ENCODE peak calls at places on chromosomes 5 and 9, in nine cellular contexts. One of them, this sample, is unnamed.

GRCh38 chr5:123951204-123951977 is 439.4 kb downstream of the CSNK1G3 start:
- DNase-seq in IMR-90: peak
- DNase-seq in GM12865: no peak
- DNase-seq in AG10803: peak
- DNase-seq in HL-60: no peak
- DNase-seq in keratinocyte: peak
- DNase-seq in uterus: no peak
- DNase-seq in adipocyte: peak
- DNase-seq in kidney: no peak
- DNase-seq in this sample: no peak

GRCh38 chr9:77588319-77588937 is 59.7 kb downstream of the GNA14 start:
- DNase-seq in HL-60: peak
- DNase-seq in keratinocyte: peak
- DNase-seq in GM12865: no peak
- DNase-seq in uterus: no peak
- DNase-seq in IMR-90: peak
- DNase-seq in AG10803: peak
- DNase-seq in adipocyte: peak
- DNase-seq in kidney: no peak
- DNase-seq in this sample: no peak

GRCh38 chr9:91433180-91433579 is 9.5 kb upstream of the NFIL3 start:
- DNase-seq in adipocyte: peak
- DNase-seq in uterus: no peak
- DNase-seq in kidney: no peak
- DNase-seq in AG10803: peak
- DNase-seq in HL-60: no peak
- DNase-seq in keratinocyte: no peak
- DNase-seq in IMR-90: peak
- DNase-seq in GM12865: peak
- DNase-seq in this sample: no peak

GRCh38 chr5:172216345-172216744 is 22.4 kb downstream of the EFCAB9 start:
- DNase-seq in adipocyte: no peak
- DNase-seq in uterus: no peak
- DNase-seq in IMR-90: peak
- DNase-seq in kidney: no peak
- DNase-seq in AG10803: no peak
- DNase-seq in keratinocyte: no peak
- DNase-seq in HL-60: no peak
- DNase-seq in GM12865: no peak
- DNase-seq in this sample: no peak

GRCh38 chr5:67808340-67808739 is 407.2 kb upstream of the PIK3R1 start:
- DNase-seq in IMR-90: no peak
- DNase-seq in adipocyte: no peak
- DNase-seq in uterus: no peak
- DNase-seq in HL-60: no peak
- DNase-seq in GM12865: peak
- DNase-seq in AG10803: peak
- DNase-seq in kidney: no peak
- DNase-seq in keratinocyte: no peak
- DNase-seq in this sample: no peak

GRCh38 chr5:173629628-173630027 is 13.2 kb upstream of the BOD1 start:
- DNase-seq in HL-60: no peak
- DNase-seq in uterus: no peak
- DNase-seq in kidney: peak
- DNase-seq in AG10803: no peak
- DNase-seq in keratinocyte: no peak
- DNase-seq in IMR-90: no peak
- DNase-seq in adipocyte: no peak
- DNase-seq in GM12865: peak
- DNase-seq in this sample: no peak

GRCh38 chr5:5384634-5385033 is 37.8 kb upstream of the ICE1 start:
- DNase-seq in kidney: no peak
- DNase-seq in keratinocyte: no peak
- DNase-seq in HL-60: no peak
- DNase-seq in adipocyte: no peak
- DNase-seq in IMR-90: no peak
- DNase-seq in uterus: peak
- DNase-seq in GM12865: no peak
- DNase-seq in AG10803: no peak
- DNase-seq in this sample: no peak

GRCh38 chr5:113202904-113203716 is 226.5 kb downstream of the DCP2 start:
- DNase-seq in HL-60: no peak
- DNase-seq in uterus: no peak
- DNase-seq in AG10803: no peak
- DNase-seq in adipocyte: no peak
- DNase-seq in keratinocyte: peak
- DNase-seq in GM12865: no peak
- DNase-seq in IMR-90: peak
- DNase-seq in kidney: no peak
- DNase-seq in this sample: no peak

GRCh38 chr9:81814794-81815464 is 113.3 kb upstream of the SPATA31D4 start:
- DNase-seq in IMR-90: no peak
- DNase-seq in AG10803: no peak
- DNase-seq in adipocyte: no peak
- DNase-seq in uterus: no peak
- DNase-seq in GM12865: peak
- DNase-seq in HL-60: no peak
- DNase-seq in keratinocyte: no peak
- DNase-seq in kidney: no peak
- DNase-seq in this sample: no peak

GRCh38 chr9:21528123-21528808 is 46.2 kb upstream of the IFNE start:
- DNase-seq in HL-60: no peak
- DNase-seq in uterus: no peak
- DNase-seq in AG10803: no peak
- DNase-seq in IMR-90: no peak
- DNase-seq in adipocyte: no peak
- DNase-seq in kidney: peak
- DNase-seq in GM12865: no peak
- DNase-seq in keratinocyte: no peak
- DNase-seq in this sample: no peak

GRCh38 chr5:91266184-91266705 is 116.9 kb downstream of the ARRDC3 start:
- DNase-seq in AG10803: peak
- DNase-seq in GM12865: peak
- DNase-seq in kidney: no peak
- DNase-seq in keratinocyte: no peak
- DNase-seq in adipocyte: peak
- DNase-seq in uterus: no peak
- DNase-seq in HL-60: no peak
- DNase-seq in IMR-90: peak
- DNase-seq in this sample: no peak

GRCh38 chr9:121073038-121073437 is 1.7 kb upstream of the CNTRL start:
- DNase-seq in adipocyte: peak
- DNase-seq in HL-60: peak
- DNase-seq in kidney: no peak
- DNase-seq in keratinocyte: no peak
- DNase-seq in uterus: peak
- DNase-seq in IMR-90: peak
- DNase-seq in AG10803: peak
- DNase-seq in GM12865: no peak
- DNase-seq in this sample: no peak
- H3K4me3 ChIP-seq in adipocyte: peak
- H3K4me3 ChIP-seq in HL-60: no peak
- H3K4me3 ChIP-seq in kidney: no peak
- H3K4me3 ChIP-seq in keratinocyte: no peak
- H3K4me3 ChIP-seq in uterus: no peak
- H3K4me3 ChIP-seq in IMR-90: no peak
- H3K4me3 ChIP-seq in AG10803: peak
- H3K4me3 ChIP-seq in GM12865: peak
- H3K4me3 ChIP-seq in this sample: no peak

DNA sequence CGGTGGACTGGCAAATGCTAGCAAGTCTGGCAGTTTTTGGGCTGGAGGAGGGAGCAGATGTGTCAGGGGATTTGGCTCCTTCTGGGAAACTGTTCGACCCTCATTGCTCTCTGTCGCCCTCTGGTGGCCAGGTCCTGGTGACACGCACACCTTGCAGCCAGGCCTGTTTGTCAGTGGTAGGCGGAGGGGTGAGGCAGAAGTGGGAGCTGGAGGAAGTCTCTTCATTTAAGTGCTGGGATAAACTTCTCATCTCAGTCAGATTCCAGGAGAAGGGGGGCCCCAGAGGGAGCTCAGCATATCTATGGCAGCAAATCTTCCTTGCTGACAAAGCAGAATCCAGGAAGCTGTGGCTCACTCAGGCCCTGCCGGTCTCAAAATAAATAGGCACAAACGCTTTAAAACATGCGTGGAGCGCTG is 326.5 kb downstream of the ZSWIM6 start:
- DNase-seq in HL-60: peak
- DNase-seq in IMR-90: peak
- DNase-seq in kidney: peak
- DNase-seq in GM12865: peak
- DNase-seq in adipocyte: peak
- DNase-seq in uterus: peak
- DNase-seq in AG10803: peak
- DNase-seq in keratinocyte: peak
- DNase-seq in this sample: peak
- H3K4me3 ChIP-seq in HL-60: no peak
- H3K4me3 ChIP-seq in IMR-90: no peak
- H3K4me3 ChIP-seq in kidney: peak
- H3K4me3 ChIP-seq in GM12865: no peak
- H3K4me3 ChIP-seq in adipocyte: no peak
- H3K4me3 ChIP-seq in uterus: no peak
- H3K4me3 ChIP-seq in AG10803: no peak
- H3K4me3 ChIP-seq in keratinocyte: no peak
- H3K4me3 ChIP-seq in this sample: no peak

DNA sequence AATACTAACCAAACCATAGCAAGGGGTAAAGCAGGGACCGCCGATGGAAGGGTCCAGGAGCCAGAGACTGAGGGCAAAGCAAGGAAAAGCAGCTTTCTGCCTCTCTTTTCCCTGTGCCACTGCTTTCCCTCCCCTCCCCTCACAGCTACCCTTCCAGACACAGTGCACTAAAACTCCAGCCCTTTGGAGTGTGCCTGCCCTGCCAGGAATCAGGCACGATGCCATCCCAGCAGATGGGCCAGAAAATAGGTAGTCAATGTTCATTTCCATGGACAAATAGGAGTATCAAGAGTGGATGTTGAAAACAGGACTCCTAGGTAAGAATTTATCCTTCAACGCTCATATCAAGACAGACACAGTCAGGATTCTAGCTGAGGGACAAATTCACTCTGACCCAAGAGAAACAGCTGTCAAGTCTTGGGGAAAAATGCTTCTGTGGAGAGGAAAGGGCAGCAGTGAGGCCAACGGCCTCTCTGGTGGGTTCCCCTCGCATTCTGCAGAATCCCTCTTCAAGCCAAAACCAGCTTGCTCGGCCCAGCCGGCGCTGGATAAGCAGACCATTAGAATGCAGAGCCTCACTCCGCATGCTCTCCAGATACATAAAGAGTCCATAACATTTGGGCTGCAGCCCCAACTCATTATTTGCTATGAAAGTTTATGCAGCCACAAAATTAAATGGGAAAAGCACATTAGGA is 138.0 kb downstream of the CAAP1 start:
- DNase-seq in kidney: no peak
- DNase-seq in keratinocyte: no peak
- DNase-seq in IMR-90: no peak
- DNase-seq in adipocyte: no peak
- DNase-seq in GM12865: no peak
- DNase-seq in uterus: no peak
- DNase-seq in HL-60: no peak
- DNase-seq in AG10803: no peak
- DNase-seq in this sample: no peak
- H3K4me3 ChIP-seq in kidney: no peak
- H3K4me3 ChIP-seq in keratinocyte: no peak
- H3K4me3 ChIP-seq in IMR-90: no peak
- H3K4me3 ChIP-seq in adipocyte: no peak
- H3K4me3 ChIP-seq in GM12865: no peak
- H3K4me3 ChIP-seq in uterus: no peak
- H3K4me3 ChIP-seq in HL-60: no peak
- H3K4me3 ChIP-seq in AG10803: no peak
- H3K4me3 ChIP-seq in this sample: no peak

GRCh38 chr5:177491983-177492746 is 5.2 kb downstream of the PDLIM7 start:
- DNase-seq in IMR-90: no peak
- DNase-seq in GM12865: no peak
- DNase-seq in uterus: no peak
- DNase-seq in HL-60: no peak
- DNase-seq in kidney: peak
- DNase-seq in adipocyte: no peak
- DNase-seq in keratinocyte: no peak
- DNase-seq in AG10803: no peak
- DNase-seq in this sample: no peak

GRCh38 chr5:177491429-177491945 is 5.9 kb downstream of the PDLIM7 start:
- DNase-seq in kidney: peak
- DNase-seq in uterus: peak
- DNase-seq in adipocyte: peak
- DNase-seq in IMR-90: no peak
- DNase-seq in keratinocyte: no peak
- DNase-seq in HL-60: peak
- DNase-seq in GM12865: peak
- DNase-seq in AG10803: no peak
- DNase-seq in this sample: no peak

GRCh38 chr5:177494356-177495195 is 2.8 kb downstream of the PDLIM7 start:
- DNase-seq in keratinocyte: peak
- DNase-seq in IMR-90: peak
- DNase-seq in AG10803: peak
- DNase-seq in GM12865: peak
- DNase-seq in kidney: peak
- DNase-seq in HL-60: peak
- DNase-seq in uterus: peak
- DNase-seq in adipocyte: peak
- DNase-seq in this sample: no peak

GRCh38 chr5:177493795-177494355 is 3.5 kb downstream of the PDLIM7 start:
- DNase-seq in adipocyte: no peak
- DNase-seq in HL-60: no peak
- DNase-seq in IMR-90: no peak
- DNase-seq in GM12865: no peak
- DNase-seq in kidney: peak
- DNase-seq in uterus: no peak
- DNase-seq in keratinocyte: no peak
- DNase-seq in AG10803: no peak
- DNase-seq in this sample: no peak

DNA sequence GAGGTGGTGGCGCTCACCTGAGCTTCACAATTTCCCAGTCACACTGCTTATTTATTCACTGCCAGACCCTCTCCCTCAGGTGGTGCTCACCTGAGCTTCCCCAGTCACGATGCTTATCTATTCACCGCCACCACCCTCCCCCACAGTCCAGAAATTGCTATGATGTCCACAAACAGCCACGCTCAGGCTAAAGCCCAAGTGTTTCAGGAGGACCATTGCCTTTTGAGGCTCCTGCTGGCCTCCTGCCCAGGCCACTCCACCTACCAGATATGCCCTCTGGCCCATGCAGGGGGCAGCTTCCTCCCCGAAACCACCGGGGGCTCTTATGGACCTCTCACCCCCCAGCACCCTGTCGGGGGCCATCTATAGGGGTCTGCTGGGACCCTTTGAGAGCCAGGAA is 4.6 kb downstream of the PDLIM7 start:
- DNase-seq in keratinocyte: no peak
- DNase-seq in adipocyte: no peak
- DNase-seq in kidney: peak
- DNase-seq in IMR-90: no peak
- DNase-seq in AG10803: no peak
- DNase-seq in GM12865: no peak
- DNase-seq in uterus: no peak
- DNase-seq in HL-60: no peak
- DNase-seq in this sample: no peak
- H3K4me3 ChIP-seq in keratinocyte: no peak
- H3K4me3 ChIP-seq in adipocyte: no peak
- H3K4me3 ChIP-seq in kidney: no peak
- H3K4me3 ChIP-seq in IMR-90: no peak
- H3K4me3 ChIP-seq in AG10803: no peak
- H3K4me3 ChIP-seq in GM12865: no peak
- H3K4me3 ChIP-seq in uterus: no peak
- H3K4me3 ChIP-seq in HL-60: no peak
- H3K4me3 ChIP-seq in this sample: no peak

This sample was measured in CD8-positive, alpha-beta memory T cell.